ENCODE peak calls at places on chromosomes 11 and 22, in six cellular contexts. D is heart left ventricle, V is lower leg skin, N is adrenal gland, W is A549, I is esophagus muscularis mucosa. F is an unnamed sample.

GRCh38 chr11:76281558-76281906 is 75.2 kb upstream of the WNT11 start:
- DNase-seq in N (no peak), I (no peak), V (no peak), D (no peak), W (no peak), F (no peak)

GRCh38 chr22:29108137-29108536 is 35.3 kb downstream of the KREMEN1 start:
- DNase-seq in D (no peak), I (no peak), V (no peak), N (no peak), W (peak), F (no peak)

GRCh38 chr11:107250017-107250416 is 207.6 kb downstream of the CWF19L2 start:
- DNase-seq in W (no peak), V (no peak), D (no peak), N (no peak), I (no peak), F (no peak)

GRCh38 chr11:64314146-64314804 is 3.1 kb downstream of the TRMT112 start:
- DNase-seq in I (no peak), V (no peak), D (no peak), W (no peak), N (no peak), F (no peak)

GRCh38 chr11:104206936-104207335 is 43.0 kb upstream of the PDGFD start:
- DNase-seq in V (no peak), N (no peak), I (no peak), D (no peak), W (no peak), F (no peak)

GRCh38 chr11:70522261-70522612 is 123.9 kb downstream of the CTTN start:
- DNase-seq in V (no peak), W (no peak), N (no peak), D (peak), I (no peak), F (no peak)

GRCh38 chr11:83159901-83160865 is 3.3 kb downstream of the PCF11 start:
- DNase-seq in D (no peak), V (peak), W (no peak), N (peak), I (no peak), F (peak)

GRCh38 chr11:117597083-117597482 is 199.9 kb downstream of the DSCAML1 start:
- DNase-seq in N (no peak), W (peak), I (no peak), D (peak), V (no peak), F (peak)

GRCh38 chr11:70072471-70073187 is 5.5 kb upstream of the ANO1 start:
- DNase-seq in V (no peak), D (no peak), W (no peak), N (no peak), I (no peak), F (no peak)

GRCh38 chr22:35703861-35704584 is 13.6 kb upstream of the APOL5 start:
- DNase-seq in N (no peak), I (no peak), V (no peak), D (no peak), W (no peak), F (peak)

GRCh38 chr22:35708453-35708852 is 9.2 kb upstream of the APOL5 start:
- DNase-seq in N (no peak), W (no peak), D (no peak), I (no peak), V (no peak), F (no peak)

GRCh38 chr22:35708917-35709316 is 8.8 kb upstream of the APOL5 start:
- DNase-seq in I (no peak), D (no peak), W (no peak), N (no peak), V (no peak), F (no peak)

DNA sequence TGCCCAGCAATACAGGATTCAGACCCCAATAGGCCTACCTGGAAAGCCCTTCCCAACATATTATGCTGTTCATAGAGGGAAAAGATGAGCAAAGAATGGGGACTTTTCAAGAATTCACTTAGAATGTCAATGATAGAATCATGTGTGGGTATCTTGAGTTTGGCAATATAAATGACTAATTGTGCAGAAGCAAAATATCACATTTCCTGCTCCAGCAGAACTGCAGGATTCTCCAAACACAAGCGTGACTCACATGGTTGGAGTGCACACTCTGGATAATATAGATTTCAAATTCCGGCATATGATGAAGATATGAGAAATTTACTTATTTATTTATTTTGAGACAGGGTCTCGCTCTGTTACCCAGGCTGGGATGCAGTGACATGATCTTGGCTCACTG is 12.5 kb upstream of the APOL5 start:
- DNase-seq in V (no peak), W (no peak), N (no peak), D (no peak), I (no peak), F (no peak)
- TF ChIP-seq POLR2A in V (no peak), W (no peak), N (no peak), D (no peak), I (no peak), F (no peak)

DNA sequence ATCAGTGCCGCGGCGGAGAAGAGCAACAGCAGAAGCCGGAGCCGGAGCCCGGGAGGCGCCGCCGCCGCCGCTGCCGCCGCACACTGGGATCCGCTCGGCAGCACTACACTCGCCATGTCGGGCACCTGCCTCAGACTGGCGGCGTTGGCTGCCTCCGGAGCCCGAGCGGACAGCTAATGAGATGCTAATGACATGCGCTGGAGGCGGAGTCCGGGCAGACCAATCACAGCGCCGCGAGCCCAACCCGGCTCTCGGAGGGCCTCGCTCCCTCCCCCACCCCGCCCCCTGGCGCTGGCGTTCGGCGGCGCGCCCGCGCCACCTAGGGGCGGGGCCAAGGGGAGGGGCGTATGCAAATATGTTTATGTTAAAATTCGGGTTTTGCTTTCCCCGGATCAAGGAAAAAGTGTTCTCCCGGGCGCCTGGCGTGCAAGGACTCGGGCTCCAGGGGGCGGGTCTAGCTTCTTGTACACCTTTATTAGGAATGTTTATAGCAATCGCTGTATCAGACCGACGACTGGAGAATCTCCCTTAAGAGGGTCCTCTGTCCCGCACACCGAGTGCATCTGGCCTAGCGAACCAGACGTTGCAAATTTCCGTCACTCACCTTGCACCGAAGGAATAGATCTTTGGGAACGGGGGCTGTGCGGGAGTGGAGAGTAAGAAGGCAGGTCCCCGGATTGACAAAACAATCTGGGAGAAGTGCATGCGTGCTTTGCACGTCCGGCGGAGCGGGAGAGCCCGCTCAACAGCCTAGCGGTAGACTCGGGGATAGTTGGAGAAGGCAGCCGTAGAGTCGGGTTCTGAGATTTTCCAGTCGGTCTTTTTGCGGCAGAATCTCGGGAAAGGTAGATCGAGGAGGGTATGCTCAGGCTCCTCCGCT is at the start of gene CADM1:
- DNase-seq in I (no peak), V (peak), N (peak), D (peak), W (peak), F (peak)
- TF ChIP-seq POLR2A in I (peak), V (no peak), N (peak), D (peak), W (peak), F (peak)

DNA sequence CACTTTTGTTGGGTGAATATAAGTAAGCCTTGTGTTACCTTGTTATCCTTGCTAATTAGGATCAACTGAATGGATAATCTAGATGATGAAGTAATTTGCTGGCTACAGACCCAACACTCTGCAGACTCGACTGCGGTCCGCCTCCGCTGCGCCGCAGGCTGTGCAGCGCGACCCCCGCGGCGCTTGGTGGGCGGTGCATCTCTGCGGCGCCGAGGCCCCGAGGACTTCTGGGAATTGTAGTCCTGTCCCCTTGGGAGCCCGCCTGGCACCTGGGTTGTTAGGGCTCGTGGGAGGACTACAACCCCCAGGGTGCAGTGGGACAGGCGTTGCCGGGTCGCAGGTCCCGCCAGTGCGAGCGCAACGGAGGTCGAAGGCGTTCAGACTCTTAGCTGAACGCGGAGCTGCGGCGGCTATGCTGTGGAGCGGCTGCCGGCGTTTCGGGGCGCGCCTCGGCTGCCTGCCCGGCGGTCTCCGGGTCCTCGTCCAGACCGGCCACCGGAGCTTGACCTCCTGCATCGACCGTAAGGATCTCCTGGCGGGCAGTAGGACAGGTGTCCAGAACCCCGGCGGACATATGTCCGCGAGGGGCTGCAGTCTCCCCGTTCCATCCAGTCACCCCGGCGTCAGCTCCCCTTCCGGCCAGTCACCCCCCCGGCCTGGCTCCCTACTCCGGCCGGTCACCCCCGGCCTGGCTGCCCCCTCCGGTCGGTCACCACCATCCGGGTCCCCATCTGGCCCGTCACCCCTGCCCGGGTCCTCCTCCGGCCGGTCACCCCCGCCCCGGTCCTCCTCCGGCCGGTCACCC is at the start of the genes ACAD8 and THYN1:
- DNase-seq in N (peak), W (peak), D (peak), V (peak), I (peak), F (peak)
- TF ChIP-seq POLR2A in N (peak), W (peak), D (no peak), V (no peak), I (peak), F (no peak)

GRCh38 chr11:47213985-47214564 is 699 bp upstream of the DDB2 start:
- DNase-seq in D (peak), W (peak), N (peak), V (peak), I (peak), F (peak)
- TF ChIP-seq POLR2A in D (no peak), W (peak), N (peak), V (no peak), I (no peak), F (peak)